ENCODE peak calls at places on chromosome 9, in seven cellular contexts. One of them, this sample, is unnamed.

GRCh38 chr9:130387905-130388304 is 56.9 kb upstream of the ASS1 start:
- DNase-seq in choroid plexus epithelial cell: no peak
- DNase-seq in neural crest cell: no peak
- DNase-seq in NCI-H1694: no peak
- DNase-seq in HCT116: no peak
- DNase-seq in RWPE1: no peak
- DNase-seq in SHP77: no peak
- DNase-seq in this sample: no peak

GRCh38 chr9:21395778-21396717 is 10.8 kb upstream of the IFNA2 start:
- DNase-seq in choroid plexus epithelial cell: peak
- DNase-seq in neural crest cell: peak
- DNase-seq in NCI-H1694: no peak
- DNase-seq in HCT116: peak
- DNase-seq in RWPE1: no peak
- DNase-seq in SHP77: peak
- DNase-seq in this sample: no peak

GRCh38 chr9:70419546-70420266 is 5.2 kb upstream of the KLF9 start:
- DNase-seq in choroid plexus epithelial cell: peak
- DNase-seq in neural crest cell: peak
- DNase-seq in NCI-H1694: peak
- DNase-seq in HCT116: peak
- DNase-seq in RWPE1: peak
- DNase-seq in SHP77: peak
- DNase-seq in this sample: peak

GRCh38 chr9:84266087-84266561 is 74.4 kb downstream of the SLC28A3 start:
- DNase-seq in choroid plexus epithelial cell: no peak
- DNase-seq in neural crest cell: no peak
- DNase-seq in NCI-H1694: no peak
- DNase-seq in HCT116: no peak
- DNase-seq in RWPE1: no peak
- DNase-seq in SHP77: no peak
- DNase-seq in this sample: no peak

GRCh38 chr9:130444565-130445221 is at the start of gene ASS1:
- DNase-seq in choroid plexus epithelial cell: peak
- DNase-seq in neural crest cell: no peak
- DNase-seq in NCI-H1694: no peak
- DNase-seq in HCT116: no peak
- DNase-seq in RWPE1: peak
- DNase-seq in SHP77: peak
- DNase-seq in this sample: peak

GRCh38 chr9:33921967-33922895 is 105.3 kb downstream of the UBE2R2 start:
- DNase-seq in choroid plexus epithelial cell: peak
- DNase-seq in neural crest cell: no peak
- DNase-seq in NCI-H1694: peak
- DNase-seq in HCT116: peak
- DNase-seq in RWPE1: peak
- DNase-seq in SHP77: no peak
- DNase-seq in this sample: no peak

GRCh38 chr9:79492092-79492995 is 79.4 kb upstream of the TLE4 start:
- DNase-seq in choroid plexus epithelial cell: no peak
- DNase-seq in neural crest cell: no peak
- DNase-seq in NCI-H1694: no peak
- DNase-seq in HCT116: no peak
- DNase-seq in RWPE1: no peak
- DNase-seq in SHP77: no peak
- DNase-seq in this sample: no peak

GRCh38 chr9:114317665-114318357 is 5.1 kb upstream of the ORM1 start:
- DNase-seq in choroid plexus epithelial cell: peak
- DNase-seq in neural crest cell: no peak
- DNase-seq in NCI-H1694: no peak
- DNase-seq in HCT116: no peak
- DNase-seq in RWPE1: no peak
- DNase-seq in SHP77: no peak
- DNase-seq in this sample: peak

GRCh38 chr9:90458485-90458884 is 184.1 kb downstream of the DIRAS2 start:
- DNase-seq in choroid plexus epithelial cell: no peak
- DNase-seq in neural crest cell: no peak
- DNase-seq in NCI-H1694: no peak
- DNase-seq in HCT116: peak
- DNase-seq in RWPE1: no peak
- DNase-seq in SHP77: peak
- DNase-seq in this sample: no peak

GRCh38 chr9:76218868-76219462 is 175.3 kb downstream of the RFK start:
- DNase-seq in choroid plexus epithelial cell: peak
- DNase-seq in neural crest cell: no peak
- DNase-seq in NCI-H1694: no peak
- DNase-seq in HCT116: no peak
- DNase-seq in RWPE1: no peak
- DNase-seq in SHP77: no peak
- DNase-seq in this sample: peak

GRCh38 chr9:129224618-129225017 is 46.6 kb upstream of the IER5L start:
- DNase-seq in choroid plexus epithelial cell: no peak
- DNase-seq in neural crest cell: no peak
- DNase-seq in NCI-H1694: no peak
- DNase-seq in HCT116: no peak
- DNase-seq in RWPE1: no peak
- DNase-seq in SHP77: no peak
- DNase-seq in this sample: no peak

GRCh38 chr9:116049506-116049905 is 104.1 kb upstream of the PAPPA start:
- DNase-seq in choroid plexus epithelial cell: peak
- DNase-seq in neural crest cell: no peak
- DNase-seq in NCI-H1694: no peak
- DNase-seq in HCT116: no peak
- DNase-seq in RWPE1: no peak
- DNase-seq in SHP77: no peak
- DNase-seq in this sample: no peak

GRCh38 chr9:92507496-92507895 is 25.2 kb upstream of the ASPN start:
- DNase-seq in choroid plexus epithelial cell: no peak
- DNase-seq in neural crest cell: no peak
- DNase-seq in NCI-H1694: no peak
- DNase-seq in HCT116: no peak
- DNase-seq in RWPE1: no peak
- DNase-seq in SHP77: no peak
- DNase-seq in this sample: no peak

GRCh38 chr9:133844876-133845658 is 106.9 kb upstream of the SARDH start:
- DNase-seq in choroid plexus epithelial cell: peak
- DNase-seq in neural crest cell: no peak
- DNase-seq in NCI-H1694: no peak
- DNase-seq in HCT116: no peak
- DNase-seq in RWPE1: no peak
- DNase-seq in SHP77: peak
- DNase-seq in this sample: peak

GRCh38 chr9:96121162-96121561 is 180.8 kb downstream of the HSD17B3 start:
- DNase-seq in choroid plexus epithelial cell: no peak
- DNase-seq in neural crest cell: no peak
- DNase-seq in NCI-H1694: no peak
- DNase-seq in HCT116: no peak
- DNase-seq in RWPE1: no peak
- DNase-seq in SHP77: no peak
- DNase-seq in this sample: peak

GRCh38 chr9:124372038-124372437 is 43.2 kb downstream of the PSMB7 start:
- DNase-seq in choroid plexus epithelial cell: peak
- DNase-seq in neural crest cell: no peak
- DNase-seq in NCI-H1694: no peak
- DNase-seq in HCT116: no peak
- DNase-seq in RWPE1: no peak
- DNase-seq in SHP77: no peak
- DNase-seq in this sample: no peak

GRCh38 chr9:101005248-101005647 is 23.3 kb upstream of the PLPPR1 start:
- DNase-seq in choroid plexus epithelial cell: no peak
- DNase-seq in neural crest cell: no peak
- DNase-seq in NCI-H1694: no peak
- DNase-seq in HCT116: no peak
- DNase-seq in RWPE1: no peak
- DNase-seq in SHP77: no peak
- DNase-seq in this sample: no peak

GRCh38 chr9:135456436-135457104 is 23.0 kb upstream of the PPP1R26 start:
- DNase-seq in choroid plexus epithelial cell: no peak
- DNase-seq in neural crest cell: no peak
- DNase-seq in NCI-H1694: peak
- DNase-seq in HCT116: no peak
- DNase-seq in RWPE1: no peak
- DNase-seq in SHP77: no peak
- DNase-seq in this sample: no peak

GRCh38 chr9:129697111-129697955 is 31.9 kb downstream of the PRRX2 start:
- DNase-seq in choroid plexus epithelial cell: peak
- DNase-seq in neural crest cell: peak
- DNase-seq in NCI-H1694: no peak
- DNase-seq in HCT116: no peak
- DNase-seq in RWPE1: peak
- DNase-seq in SHP77: no peak
- DNase-seq in this sample: peak

GRCh38 chr9:82987790-82988189 is 75.2 kb downstream of the RASEF start:
- DNase-seq in choroid plexus epithelial cell: no peak
- DNase-seq in neural crest cell: no peak
- DNase-seq in NCI-H1694: no peak
- DNase-seq in HCT116: no peak
- DNase-seq in RWPE1: no peak
- DNase-seq in SHP77: no peak
- DNase-seq in this sample: no peak

GRCh38 chr9:136133191-136133958 is 14.7 kb upstream of the TMEM250 start:
- DNase-seq in choroid plexus epithelial cell: peak
- DNase-seq in neural crest cell: peak
- DNase-seq in NCI-H1694: no peak
- DNase-seq in HCT116: no peak
- DNase-seq in RWPE1: no peak
- DNase-seq in SHP77: peak
- DNase-seq in this sample: peak

GRCh38 chr9:33263131-33263935 is 1.2 kb downstream of the BAG1 start:
- DNase-seq in choroid plexus epithelial cell: peak
- DNase-seq in neural crest cell: peak
- DNase-seq in NCI-H1694: no peak
- DNase-seq in HCT116: no peak
- DNase-seq in RWPE1: peak
- DNase-seq in SHP77: no peak
- DNase-seq in this sample: peak

GRCh38 chr9:96391021-96391765 is 7.7 kb upstream of the SLC35D2 start:
- DNase-seq in choroid plexus epithelial cell: peak
- DNase-seq in neural crest cell: no peak
- DNase-seq in NCI-H1694: no peak
- DNase-seq in HCT116: no peak
- DNase-seq in RWPE1: no peak
- DNase-seq in SHP77: no peak
- DNase-seq in this sample: peak

GRCh38 chr9:2180704-2181103 is 165.6 kb downstream of the SMARCA2 start:
- DNase-seq in choroid plexus epithelial cell: peak
- DNase-seq in neural crest cell: no peak
- DNase-seq in NCI-H1694: no peak
- DNase-seq in HCT116: no peak
- DNase-seq in RWPE1: no peak
- DNase-seq in SHP77: no peak
- DNase-seq in this sample: peak

GRCh38 chr9:75378036-75378435 is 289.7 kb downstream of the OSTF1 start:
- DNase-seq in choroid plexus epithelial cell: peak
- DNase-seq in neural crest cell: no peak
- DNase-seq in NCI-H1694: no peak
- DNase-seq in HCT116: no peak
- DNase-seq in RWPE1: no peak
- DNase-seq in SHP77: peak
- DNase-seq in this sample: no peak

GRCh38 chr9:137393176-137394150 is 29.5 kb downstream of the EXD3 start:
- DNase-seq in choroid plexus epithelial cell: no peak
- DNase-seq in neural crest cell: no peak
- DNase-seq in NCI-H1694: no peak
- DNase-seq in HCT116: no peak
- DNase-seq in RWPE1: no peak
- DNase-seq in SHP77: no peak
- DNase-seq in this sample: no peak

GRCh38 chr9:100352201-100352726 is 478 bp downstream of the TEX10 start:
- DNase-seq in choroid plexus epithelial cell: peak
- DNase-seq in neural crest cell: no peak
- DNase-seq in NCI-H1694: no peak
- DNase-seq in HCT116: no peak
- DNase-seq in RWPE1: peak
- DNase-seq in SHP77: peak
- DNase-seq in this sample: peak

GRCh38 chr9:112348257-112348992 is 15.0 kb upstream of the PTBP3 start:
- DNase-seq in choroid plexus epithelial cell: peak
- DNase-seq in neural crest cell: peak
- DNase-seq in NCI-H1694: no peak
- DNase-seq in HCT116: no peak
- DNase-seq in RWPE1: no peak
- DNase-seq in SHP77: no peak
- DNase-seq in this sample: peak

GRCh38 chr9:134617836-134618162 is 23.8 kb upstream of the COL5A1 start:
- DNase-seq in choroid plexus epithelial cell: no peak
- DNase-seq in neural crest cell: no peak
- DNase-seq in NCI-H1694: no peak
- DNase-seq in HCT116: no peak
- DNase-seq in RWPE1: no peak
- DNase-seq in SHP77: no peak
- DNase-seq in this sample: no peak

GRCh38 chr9:127224883-127225739 is 39.5 kb upstream of the GARNL3 start:
- DNase-seq in choroid plexus epithelial cell: peak
- DNase-seq in neural crest cell: peak
- DNase-seq in NCI-H1694: peak
- DNase-seq in HCT116: peak
- DNase-seq in RWPE1: peak
- DNase-seq in SHP77: peak
- DNase-seq in this sample: peak

GRCh38 chr9:29150606-29151005 is 1577.3 kb upstream of the C9orf72 start:
- DNase-seq in choroid plexus epithelial cell: peak
- DNase-seq in neural crest cell: no peak
- DNase-seq in NCI-H1694: no peak
- DNase-seq in HCT116: no peak
- DNase-seq in RWPE1: no peak
- DNase-seq in SHP77: no peak
- DNase-seq in this sample: peak

GRCh38 chr9:115104908-115105307 is 13.0 kb downstream of the TNC start:
- DNase-seq in choroid plexus epithelial cell: no peak
- DNase-seq in neural crest cell: no peak
- DNase-seq in NCI-H1694: no peak
- DNase-seq in HCT116: no peak
- DNase-seq in RWPE1: peak
- DNase-seq in SHP77: no peak
- DNase-seq in this sample: peak

GRCh38 chr9:115015018-115015635 is 84.7 kb upstream of the TNFSF8 start:
- DNase-seq in choroid plexus epithelial cell: peak
- DNase-seq in neural crest cell: peak
- DNase-seq in NCI-H1694: peak
- DNase-seq in HCT116: peak
- DNase-seq in RWPE1: peak
- DNase-seq in SHP77: peak
- DNase-seq in this sample: peak

GRCh38 chr9:122807271-122807900 is 7.5 kb downstream of the OR1K1 start:
- DNase-seq in choroid plexus epithelial cell: no peak
- DNase-seq in neural crest cell: no peak
- DNase-seq in NCI-H1694: no peak
- DNase-seq in HCT116: no peak
- DNase-seq in RWPE1: no peak
- DNase-seq in SHP77: no peak
- DNase-seq in this sample: no peak

GRCh38 chr9:34547960-34548603 is 25.3 kb upstream of the ENHO start:
- DNase-seq in choroid plexus epithelial cell: peak
- DNase-seq in neural crest cell: peak
- DNase-seq in NCI-H1694: peak
- DNase-seq in HCT116: peak
- DNase-seq in RWPE1: peak
- DNase-seq in SHP77: peak
- DNase-seq in this sample: peak

GRCh38 chr9:27247756-27248155 is 49.2 kb downstream of the EQTN start:
- DNase-seq in choroid plexus epithelial cell: peak
- DNase-seq in neural crest cell: peak
- DNase-seq in NCI-H1694: peak
- DNase-seq in HCT116: peak
- DNase-seq in RWPE1: peak
- DNase-seq in SHP77: peak
- DNase-seq in this sample: peak

GRCh38 chr9:123680382-123680781 is 249.5 kb downstream of the DENND1A start:
- DNase-seq in choroid plexus epithelial cell: no peak
- DNase-seq in neural crest cell: no peak
- DNase-seq in NCI-H1694: no peak
- DNase-seq in HCT116: no peak
- DNase-seq in RWPE1: no peak
- DNase-seq in SHP77: peak
- DNase-seq in this sample: no peak

GRCh38 chr9:2271426-2271825 is 256.3 kb downstream of the SMARCA2 start:
- DNase-seq in choroid plexus epithelial cell: peak
- DNase-seq in neural crest cell: no peak
- DNase-seq in NCI-H1694: no peak
- DNase-seq in HCT116: peak
- DNase-seq in RWPE1: peak
- DNase-seq in SHP77: no peak
- DNase-seq in this sample: peak

This sample was measured in fibroblast of lung.